ENCODE peak calls at places on chromosome 4, in five cellular contexts. C is brain microvascular endothelial cell, J is tibial artery, A is choroid plexus epithelial cell, P is GM13976. Y is an unnamed sample.

GRCh38 chr4:112086036-112086434 is 59.2 kb upstream of the FAM241A start:
- DNase-seq in J (no peak), A (no peak), C (no peak), P (no peak), Y (no peak)

GRCh38 chr4:41750624-41751324 is 2.2 kb upstream of the PHOX2B start:
- DNase-seq in A (no peak), J (no peak), C (no peak), P (no peak), Y (no peak)

GRCh38 chr4:180060159-180060889 is 2182.9 kb upstream of the TENM3 start:
- DNase-seq in A (peak; percentile 12), P (peak; percentile 24), J (no peak), C (no peak), Y (no peak)

GRCh38 chr4:147160908-147161513 is 215.3 kb upstream of the TTC29 start:
- DNase-seq in C (peak; percentile 73), A (peak; percentile 84), P (peak; percentile 70), J (no peak), Y (no peak)

GRCh38 chr4:80448056-80448455 is 112.5 kb downstream of the CFAP299 start:
- DNase-seq in J (no peak), C (no peak), P (no peak), A (no peak), Y (no peak)

GRCh38 chr4:52932586-52933482 is 70.7 kb downstream of the RASL11B start:
- DNase-seq in P (no peak), A (peak; percentile 90), C (peak; percentile 61), J (no peak), Y (no peak)

GRCh38 chr4:114209589-114209988 is 230.1 kb upstream of the ARSJ start:
- DNase-seq in A (no peak), C (no peak), J (no peak), P (no peak), Y (no peak)

GRCh38 chr4:101418055-101418454 is 70.7 kb upstream of the PPP3CA start:
- DNase-seq in C (no peak), J (no peak), P (peak; percentile 67), A (peak; percentile 27), Y (no peak)

GRCh38 chr4:107037188-107037587 is 1.1 kb upstream of the DKK2 start:
- DNase-seq in P (no peak), J (peak; percentile 63), C (peak; percentile 28), A (peak; percentile 42), Y (peak; percentile 44)

GRCh38 chr4:156328882-156329281 is 375.2 kb upstream of the CTSO start:
- DNase-seq in J (no peak), C (no peak), A (no peak), P (no peak), Y (no peak)

GRCh38 chr4:123415977-123416376 is 19.4 kb downstream of the SPRY1 start:
- DNase-seq in A (peak; percentile 75), J (no peak), C (peak; percentile 48), P (no peak), Y (no peak)

GRCh38 chr4:181701911-181702310 is 541.3 kb upstream of the TENM3 start:
- DNase-seq in P (no peak), J (no peak), C (no peak), A (no peak), Y (no peak)

GRCh38 chr4:26320159-26320452 is 708 bp upstream of the RBPJ start:
- DNase-seq in C (no peak), P (peak; percentile 76), J (no peak), A (no peak), Y (peak; percentile 12)

GRCh38 chr4:78644744-78645330 is 93.3 kb downstream of the ANXA3 start:
- DNase-seq in C (peak; percentile 86), A (peak; percentile 92), P (peak; percentile 49), J (peak; percentile 73), Y (no peak)

GRCh38 chr4:31575504-31575903 is 855.3 kb downstream of the PCDH7 start:
- DNase-seq in C (no peak), A (no peak), J (no peak), P (no peak), Y (no peak)

DNA sequence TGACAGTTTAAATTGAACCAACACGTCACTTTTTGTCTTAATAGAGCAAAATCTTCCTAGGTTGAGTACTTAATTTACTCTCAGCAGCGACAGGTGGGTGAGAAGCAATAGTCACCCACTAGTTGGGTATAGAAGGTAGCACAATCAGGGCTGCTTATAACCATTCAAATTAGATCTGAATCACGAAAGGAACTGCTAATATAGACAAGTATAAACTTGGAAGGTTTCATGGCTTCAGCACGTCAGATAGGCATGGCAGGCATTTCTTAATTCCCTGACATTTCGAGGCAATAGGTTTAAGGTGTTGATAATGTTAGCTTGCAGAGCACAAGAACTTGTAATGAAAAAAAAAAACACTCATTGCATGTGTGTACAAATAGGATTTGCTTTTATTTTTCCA is 853.4 kb downstream of the PCDH7 start:
- DNase-seq in C (no peak), P (no peak), J (no peak), A (no peak), Y (no peak)
- TF ChIP-seq CTCF in C (no peak), P (no peak), J (no peak), A (no peak), Y (no peak)

GRCh38 chr4:169491211-169491610 is 121.2 kb downstream of the NEK1 start:
- DNase-seq in P (no peak), A (no peak), C (no peak), J (no peak), Y (no peak)

GRCh38 chr4:169492436-169493163 is 119.8 kb downstream of the NEK1 start:
- DNase-seq in A (peak; percentile 71), J (no peak), P (peak; percentile 50), C (peak; percentile 41), Y (no peak)

GRCh38 chr4:169493164-169493524 is 119.2 kb downstream of the NEK1 start:
- DNase-seq in C (no peak), P (no peak), J (no peak), A (no peak), Y (no peak)
- TF ChIP-seq CTCF in C (no peak), P (no peak), J (no peak), A (no peak), Y (no peak)

DNA sequence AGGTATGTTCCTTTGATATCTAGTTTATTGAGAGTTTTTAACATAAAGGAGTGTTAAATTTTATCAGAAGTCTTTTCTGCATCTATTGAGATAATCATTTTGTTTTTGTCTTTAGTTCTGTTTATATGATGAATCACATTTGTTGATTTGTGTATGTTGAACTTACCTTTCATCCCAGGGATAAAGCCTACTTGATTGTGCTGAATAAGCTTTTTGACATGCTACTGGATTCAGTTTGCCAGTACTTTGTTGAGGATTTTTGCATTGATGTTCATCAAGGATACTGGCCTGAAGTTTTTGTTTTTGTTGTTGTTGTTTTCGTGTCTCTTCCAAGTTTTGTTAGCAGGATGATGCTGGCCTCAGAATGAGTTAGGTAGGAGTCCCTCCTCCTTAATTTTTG is 10.8 kb upstream of the AFM start:
- DNase-seq in J (no peak), A (no peak), P (no peak), C (no peak), Y (no peak)
- TF ChIP-seq CTCF in J (no peak), A (no peak), P (no peak), C (no peak), Y (no peak)

DNA sequence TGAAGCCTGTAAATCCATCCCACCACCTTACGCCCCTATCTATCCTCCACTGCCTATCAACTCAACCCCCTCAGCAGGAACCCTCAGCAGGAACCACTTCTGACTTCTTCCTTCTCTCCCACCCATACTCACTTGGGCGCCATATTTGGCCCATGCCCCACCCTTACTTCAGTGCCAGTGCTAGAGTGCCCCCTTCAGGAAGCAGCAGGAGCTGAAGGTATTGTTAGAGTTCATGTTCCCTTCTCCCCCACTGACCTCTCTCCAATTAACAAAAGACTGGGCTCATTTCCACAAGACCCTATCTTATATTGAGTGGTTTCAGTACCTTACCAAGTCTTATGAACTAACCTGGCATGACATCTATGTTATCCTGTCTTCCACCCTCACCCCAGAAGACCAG is 363.1 kb upstream of the SLIT2 start:
- DNase-seq in P (no peak), J (no peak), A (no peak), C (no peak), Y (no peak)
- TF ChIP-seq CTCF in P (no peak), J (no peak), A (no peak), C (peak; percentile 26), Y (no peak)

GRCh38 chr4:177051473-177052060 is 258.1 kb upstream of the NEIL3 start:
- DNase-seq in P (peak; percentile 29), A (peak; percentile 48), J (no peak), C (no peak), Y (no peak)
- TF ChIP-seq CTCF in P (peak; percentile 17), A (peak; percentile 63), J (no peak), C (peak; percentile 57), Y (peak; percentile 50)

DNA sequence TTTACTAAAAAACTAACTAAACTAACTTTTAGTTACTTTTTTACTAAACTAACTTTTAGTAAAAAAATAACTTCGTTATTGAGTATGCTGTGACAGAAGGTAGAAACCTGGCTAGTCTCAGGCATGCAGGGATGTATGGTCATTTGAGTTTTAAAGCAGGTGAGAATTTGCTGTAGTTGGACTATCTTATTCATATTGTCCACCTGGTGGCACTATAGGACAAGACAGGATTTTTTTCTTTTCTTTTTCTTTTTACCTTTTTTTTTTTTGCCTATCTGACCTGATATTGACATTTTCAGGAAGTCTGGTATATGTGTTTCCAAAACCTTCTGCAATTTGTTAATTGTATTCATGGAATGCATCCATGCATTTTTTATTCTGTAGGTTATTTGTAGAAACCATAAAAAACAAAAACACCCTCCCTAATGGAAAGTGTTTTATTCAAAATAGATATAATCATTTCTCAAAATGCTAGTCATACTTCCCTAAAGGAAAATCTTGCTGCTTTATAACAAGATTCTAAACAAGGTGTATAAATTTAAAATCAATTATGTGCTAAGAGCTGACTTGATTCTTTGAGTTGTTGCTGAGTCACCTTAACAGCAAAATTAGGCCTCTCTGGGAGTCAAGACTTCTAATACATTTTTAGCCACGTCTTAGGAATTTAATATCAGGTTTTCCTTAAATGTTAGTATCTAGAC is 201.2 kb upstream of the GNPDA2 start:
- DNase-seq in P (no peak), A (peak; percentile 59), C (no peak), J (no peak), Y (no peak)
- TF ChIP-seq CTCF in P (peak; percentile 39), A (peak; percentile 58), C (peak; percentile 23), J (peak; percentile 32), Y (peak; percentile 79)

DNA sequence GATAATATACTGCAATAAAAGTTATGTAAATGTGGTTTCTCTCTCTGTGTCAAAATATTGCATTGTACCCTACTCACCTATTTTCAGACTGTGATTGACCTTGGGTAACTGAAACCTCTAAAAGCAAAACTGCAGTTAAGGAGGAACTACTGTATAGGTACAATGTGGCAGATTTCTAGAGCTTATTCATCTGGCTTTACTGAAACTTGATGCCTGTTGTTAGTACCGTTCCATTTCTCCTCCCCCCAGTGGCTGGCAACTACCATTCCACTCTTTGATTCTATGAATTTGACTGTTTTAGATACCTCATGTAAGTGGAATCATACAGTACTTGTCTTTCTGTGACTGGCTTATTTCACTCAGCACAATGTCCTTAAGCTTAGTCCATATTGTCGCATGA is 61.9 kb downstream of the HOPX start:
- DNase-seq in C (peak; percentile 41), A (peak; percentile 73), P (no peak), J (no peak), Y (no peak)
- TF ChIP-seq CTCF in C (peak; percentile 33), A (peak; percentile 46), P (no peak), J (no peak), Y (no peak)

GRCh38 chr4:139184129-139184528 is 7.1 kb upstream of the ELF2 start:
- DNase-seq in P (peak; percentile 39), J (no peak), C (no peak), A (peak; percentile 85), Y (no peak)
- TF ChIP-seq CTCF in P (no peak), J (no peak), C (peak; percentile 27), A (peak; percentile 46), Y (no peak)

Y was measured in progenitor cell of endocrine pancreas.